ENCODE peak calls at places on chromosome 18, in six cellular contexts. Q is stomach, P is DMS 273 treated with DMSO at 0.1 percent for 48 hours, O is HepG2, E is NCI-H1105, A is Kasumi-1. B is an unnamed sample.

GRCh38 chr18:49999128-49999527 is 185.8 kb upstream of the ACAA2 start:
- DNase-seq in P (no peak), Q (no peak), O (no peak), E (no peak), A (no peak), B (peak)

GRCh38 chr18:10197097-10197496 is 257.3 kb upstream of the APCDD1 start:
- DNase-seq in A (no peak), O (no peak), Q (no peak), P (no peak), E (no peak), B (no peak)

GRCh38 chr18:55301196-55301540 is 286.8 kb downstream of the TCF4 start:
- DNase-seq in P (no peak), Q (no peak), A (no peak), E (no peak), O (no peak), B (peak)

GRCh38 chr18:45567123-45567522 is 48.2 kb upstream of the SLC14A2 start:
- DNase-seq in O (no peak), A (no peak), P (no peak), Q (no peak), E (no peak), B (no peak)

GRCh38 chr18:9091066-9091476 is 11.4 kb upstream of the NDUFV2 start:
- DNase-seq in O (no peak), A (no peak), E (no peak), Q (no peak), P (no peak), B (no peak)

GRCh38 chr18:57687970-57688369 is 66.3 kb upstream of the NARS1 start:
- DNase-seq in Q (no peak), O (no peak), E (no peak), P (no peak), A (no peak), B (no peak)

GRCh38 chr18:9017170-9017899 is 85.2 kb upstream of the NDUFV2 start:
- DNase-seq in Q (peak), O (peak), E (no peak), A (peak), P (peak), B (peak)

GRCh38 chr18:12455511-12455910 is 47.8 kb downstream of the PRELID3A start:
- DNase-seq in A (no peak), P (no peak), Q (no peak), O (no peak), E (no peak), B (peak)

GRCh38 chr18:79167526-79168190 is 98.5 kb downstream of the ATP9B start:
- DNase-seq in Q (no peak), A (no peak), O (no peak), E (no peak), P (no peak), B (no peak)

GRCh38 chr18:25279133-25279532 is 72.8 kb downstream of the ZNF521 start:
- DNase-seq in P (no peak), Q (no peak), E (no peak), O (no peak), A (no peak), B (no peak)

GRCh38 chr18:54173980-54174611 is 50.4 kb downstream of the MBD2 start:
- DNase-seq in Q (no peak), O (no peak), P (no peak), E (no peak), A (no peak), B (no peak)

GRCh38 chr18:75072672-75073371 is 136.1 kb downstream of the PTGR3 start:
- DNase-seq in Q (no peak), A (no peak), P (no peak), E (no peak), O (no peak), B (no peak)